ENCODE peak calls at places on chromosomes 7 and 10, in six cellular contexts. K is stimulated activated naive CD8-positive, alpha-beta T cell treated with anti-CD3 and anti-CD28 coated beads, Interleukin-15, Interleukin-2, amounts not matched to agents 100 U/mL and 50 U/mL, for 24 hours; F is NCI-H1092 treated with DMSO at 0.1 percent for 48 hours; Y is stimulated activated CD4-positive, alpha-beta T cell treated with anti-CD3 and anti-CD28 coated beads, TNF-alpha, amount 100 ng/mL, for 4 hours; T is AG10803; X is NCI-H446. C is an unnamed sample.

GRCh38 chr10:3467052-3467906 is 294.7 kb upstream of the PITRM1 start:
- DNase-seq in K (no peak), F (no peak), Y (no peak), T (peak; percentile 100), X (no peak), C (peak; percentile 23)

GRCh38 chr10:116892873-116893685 is 43.8 kb downstream of the ENO4 start:
- DNase-seq in K (no peak), F (peak; percentile 4), Y (no peak), T (no peak), X (no peak), C (no peak)

GRCh38 chr10:101938316-101939272 is 95.0 kb upstream of the KCNIP2 start:
- DNase-seq in K (no peak), F (no peak), Y (no peak), T (peak; percentile 82), X (no peak), C (no peak)

GRCh38 chr10:22986771-22987542 is 59.1 kb downstream of the ARMC3 start:
- DNase-seq in K (no peak), F (peak; percentile 22), Y (no peak), T (peak; percentile 44), X (no peak), C (no peak)

GRCh38 chr10:102418612-102419560 is at the start of gene PSD:
- DNase-seq in K (no peak), F (peak; percentile 89), Y (no peak), T (no peak), X (peak; percentile 58), C (no peak)

GRCh38 chr10:12500406-12501303 is 151.3 kb downstream of the CAMK1D start:
- DNase-seq in K (no peak), F (peak; percentile 68), Y (no peak), T (no peak), X (no peak), C (peak; percentile 67)

GRCh38 chr7:104903044-104903443 is 111.0 kb upstream of the KMT2E start:
- DNase-seq in K (no peak), F (no peak), Y (no peak), T (peak; percentile 32), X (no peak), C (no peak)

GRCh38 chr7:54811925-54812264 is 52.9 kb upstream of the SEC61G start:
- DNase-seq in K (no peak), F (no peak), Y (no peak), T (peak; percentile 42), X (no peak), C (no peak)

GRCh38 chr10:50299948-50300669 is 48.8 kb upstream of the ASAH2 start:
- DNase-seq in K (no peak), F (no peak), Y (no peak), T (no peak), X (no peak), C (no peak)

GRCh38 chr10:71941318-71941717 is 22.9 kb upstream of the CHST3 start:
- DNase-seq in K (no peak), F (no peak), Y (no peak), T (no peak), X (no peak), C (no peak)

GRCh38 chr7:93307943-93308342 is 75.8 kb downstream of the VPS50 start:
- DNase-seq in K (no peak), F (no peak), Y (no peak), T (no peak), X (no peak), C (no peak)

GRCh38 chr10:113681533-113682470 is 2.1 kb downstream of the CASP7 start:
- DNase-seq in K (peak; percentile 37), F (no peak), Y (no peak), T (peak; percentile 5), X (no peak), C (no peak)

GRCh38 chr7:155951554-155952158 is 139.4 kb upstream of the SHH start:
- DNase-seq in K (peak; percentile 13), F (no peak), Y (no peak), T (no peak), X (no peak), C (no peak)

GRCh38 chr10:100733319-100733718 is 12.1 kb upstream of the PAX2 start:
- DNase-seq in K (no peak), F (no peak), Y (no peak), T (no peak), X (no peak), C (no peak)

GRCh38 chr10:130022501-130023299 is 58.6 kb upstream of the EBF3 start:
- DNase-seq in K (no peak), F (no peak), Y (no peak), T (peak; percentile 93), X (no peak), C (no peak)

GRCh38 chr10:124652701-124653100 is 91.5 kb downstream of the FAM53B start:
- DNase-seq in K (no peak), F (no peak), Y (no peak), T (no peak), X (no peak), C (no peak)

GRCh38 chr10:91077549-91078017 is 142.9 kb upstream of the PCGF5 start:
- DNase-seq in K (no peak), F (peak; percentile 47), Y (no peak), T (peak; percentile 3), X (peak; percentile 12), C (no peak)

GRCh38 chr10:72759584-72759983 is 67.6 kb downstream of the MCU start:
- DNase-seq in K (no peak), F (no peak), Y (no peak), T (no peak), X (no peak), C (no peak)

GRCh38 chr10:96616961-96617360 is 30.1 kb upstream of the TM9SF3 start:
- DNase-seq in K (no peak), F (no peak), Y (no peak), T (no peak), X (no peak), C (no peak)

GRCh38 chr7:126436213-126436868 is 816.4 kb downstream of the GRM8 start:
- DNase-seq in K (no peak), F (no peak), Y (no peak), T (no peak), X (no peak), C (no peak)

C was measured in NCI-H2029 treated with DMSO at 0.1 percent for 48 hours.